ENCODE peak calls at places on chromosomes 13 and 19, in six cellular contexts. S is left colon; D is fibroblast of pulmonary artery; H is left ventricle myocardium superior; T is stimulated activated CD4-positive, alpha-beta T cell treated with anti-CD3 and anti-CD28 coated beads, Interleukin-4, amount 100 ng/mL, for 4 hours; P is germinal center. N is an unnamed sample.

GRCh38 chr19:41541990-41542584 is 33.9 kb upstream of the CEACAM21 start:
- DNase-seq in D (peak; percentile 49), H (peak; percentile 67), T (peak; percentile 70), P (peak; percentile 56), S (no peak), N (peak; percentile 73)

GRCh38 chr19:16589917-16590316 is 17.7 kb upstream of the SLC35E1 start:
- DNase-seq in T (no peak), P (no peak), H (no peak), S (no peak), D (no peak), N (no peak)

GRCh38 chr19:53466726-53467125 is 807 bp upstream of the ZNF813 start:
- DNase-seq in T (no peak), H (no peak), S (no peak), D (no peak), P (no peak), N (no peak)

GRCh38 chr13:44334751-44335150 is 38.9 kb upstream of the SERP2 start:
- DNase-seq in D (no peak), H (no peak), S (no peak), T (no peak), P (no peak), N (no peak)

GRCh38 chr13:50227356-50227755 is 212.1 kb downstream of the KCNRG start:
- DNase-seq in S (no peak), D (no peak), H (no peak), P (no peak), T (no peak), N (no peak)

GRCh38 chr13:112625698-112626097 is 37.7 kb upstream of the TUBGCP3 start:
- DNase-seq in S (no peak), H (no peak), D (no peak), P (no peak), T (no peak), N (no peak)

GRCh38 chr13:57123660-57124059 is 17.1 kb upstream of the PRR20A start:
- DNase-seq in H (peak; percentile 56), P (no peak), D (peak; percentile 51), T (no peak), S (no peak), N (no peak)

GRCh38 chr13:80881495-80882482 is 540.9 kb upstream of the SPRY2 start:
- DNase-seq in D (peak; percentile 39), H (no peak), S (no peak), P (no peak), T (no peak), N (no peak)

GRCh38 chr19:33204136-33204973 is 10.2 kb downstream of the LRP3 start:
- DNase-seq in T (no peak), S (no peak), D (no peak), P (no peak), H (no peak), N (no peak)

GRCh38 chr19:492091-492531 is 4.2 kb upstream of the MADCAM1 start:
- DNase-seq in S (no peak), T (no peak), H (no peak), D (no peak), P (no peak), N (no peak)

GRCh38 chr19:28296506-28296905 is 916.4 kb downstream of the UQCRFS1 start:
- DNase-seq in H (no peak), S (no peak), D (peak; percentile 35), T (no peak), P (no peak), N (no peak)

GRCh38 chr19:9306443-9306842 is 3.2 kb downstream of the ZNF699 start:
- DNase-seq in T (no peak), D (peak; percentile 39), P (no peak), S (no peak), H (no peak), N (no peak)

GRCh38 chr19:30345686-30346085 is 26.5 kb upstream of the ZNF536 start:
- DNase-seq in D (no peak), P (no peak), T (no peak), S (no peak), H (no peak), N (no peak)

GRCh38 chr13:95233026-95233635 is 68.1 kb downstream of the ABCC4 start:
- DNase-seq in H (no peak), T (no peak), D (no peak), S (no peak), P (no peak), N (no peak)

GRCh38 chr19:5093297-5093858 is 124.5 kb downstream of the KDM4B start:
- DNase-seq in D (no peak), P (no peak), H (peak; percentile 75), T (no peak), S (no peak), N (peak; percentile 36)